ENCODE peak calls at places on chromosomes 2 and 18, in seven cellular contexts. One of them, this sample, is unnamed.

GRCh38 chr2:157897106-157897971 is 21.2 kb upstream of the ACVR1 start:
- DNase-seq in amniotic stem cell: no peak
- DNase-seq in pancreas: no peak
- DNase-seq in SW 1271: no peak
- DNase-seq in CD4-positive, alpha-beta T cell: peak
- DNase-seq in putamen: no peak
- DNase-seq in hepatocyte: no peak
- DNase-seq in this sample: no peak

GRCh38 chr2:69830045-69830905 is 815 bp downstream of the GMCL1 start:
- DNase-seq in amniotic stem cell: no peak
- DNase-seq in SW 1271: no peak
- DNase-seq in hepatocyte: peak
- DNase-seq in CD4-positive, alpha-beta T cell: peak
- DNase-seq in pancreas: no peak
- DNase-seq in putamen: peak
- DNase-seq in this sample: peak

GRCh38 chr2:235005603-235006259 is 53.9 kb downstream of the SH3BP4 start:
- DNase-seq in CD4-positive, alpha-beta T cell: no peak
- DNase-seq in putamen: peak
- DNase-seq in hepatocyte: peak
- DNase-seq in amniotic stem cell: no peak
- DNase-seq in SW 1271: no peak
- DNase-seq in pancreas: peak
- DNase-seq in this sample: no peak

GRCh38 chr2:141630531-141630930 is 500.3 kb downstream of the LRP1B start:
- DNase-seq in amniotic stem cell: no peak
- DNase-seq in CD4-positive, alpha-beta T cell: no peak
- DNase-seq in pancreas: no peak
- DNase-seq in SW 1271: no peak
- DNase-seq in hepatocyte: no peak
- DNase-seq in putamen: no peak
- DNase-seq in this sample: no peak

GRCh38 chr2:239750045-239750835 is 274.9 kb downstream of the NDUFA10 start:
- DNase-seq in hepatocyte: no peak
- DNase-seq in pancreas: no peak
- DNase-seq in SW 1271: no peak
- DNase-seq in putamen: no peak
- DNase-seq in amniotic stem cell: no peak
- DNase-seq in CD4-positive, alpha-beta T cell: no peak
- DNase-seq in this sample: no peak

GRCh38 chr2:10157293-10157692 is 34.8 kb downstream of the RRM2 start:
- DNase-seq in amniotic stem cell: no peak
- DNase-seq in hepatocyte: no peak
- DNase-seq in putamen: no peak
- DNase-seq in SW 1271: no peak
- DNase-seq in CD4-positive, alpha-beta T cell: no peak
- DNase-seq in pancreas: no peak
- DNase-seq in this sample: no peak

GRCh38 chr2:208077286-208077685 is 47.0 kb downstream of the CRYGD start:
- DNase-seq in SW 1271: no peak
- DNase-seq in hepatocyte: no peak
- DNase-seq in pancreas: no peak
- DNase-seq in amniotic stem cell: no peak
- DNase-seq in putamen: no peak
- DNase-seq in CD4-positive, alpha-beta T cell: no peak
- DNase-seq in this sample: no peak

GRCh38 chr2:181305151-181306123 is 151.7 kb upstream of the ITGA4 start:
- DNase-seq in putamen: no peak
- DNase-seq in hepatocyte: peak
- DNase-seq in amniotic stem cell: no peak
- DNase-seq in SW 1271: no peak
- DNase-seq in CD4-positive, alpha-beta T cell: peak
- DNase-seq in pancreas: no peak
- DNase-seq in this sample: peak

GRCh38 chr2:29010946-29011649 is 30.0 kb downstream of the TOGARAM2 start:
- DNase-seq in hepatocyte: peak
- DNase-seq in CD4-positive, alpha-beta T cell: peak
- DNase-seq in SW 1271: no peak
- DNase-seq in putamen: no peak
- DNase-seq in pancreas: no peak
- DNase-seq in amniotic stem cell: no peak
- DNase-seq in this sample: peak

GRCh38 chr2:233423436-233423860 is 69.2 kb downstream of the DGKD start:
- DNase-seq in SW 1271: no peak
- DNase-seq in CD4-positive, alpha-beta T cell: no peak
- DNase-seq in amniotic stem cell: no peak
- DNase-seq in putamen: no peak
- DNase-seq in pancreas: no peak
- DNase-seq in hepatocyte: no peak
- DNase-seq in this sample: no peak

GRCh38 chr2:134736167-134736885 is 17.5 kb upstream of the TMEM163 start:
- DNase-seq in amniotic stem cell: peak
- DNase-seq in SW 1271: peak
- DNase-seq in hepatocyte: peak
- DNase-seq in pancreas: no peak
- DNase-seq in CD4-positive, alpha-beta T cell: no peak
- DNase-seq in putamen: no peak
- DNase-seq in this sample: no peak

GRCh38 chr18:34650121-34650545 is 60.0 kb upstream of the DTNA start:
- DNase-seq in SW 1271: no peak
- DNase-seq in putamen: no peak
- DNase-seq in amniotic stem cell: peak
- DNase-seq in hepatocyte: no peak
- DNase-seq in pancreas: no peak
- DNase-seq in CD4-positive, alpha-beta T cell: no peak
- DNase-seq in this sample: no peak

GRCh38 chr2:109128048-109128465 is 948 bp upstream of the SH3RF3 start:
- DNase-seq in SW 1271: peak
- DNase-seq in pancreas: peak
- DNase-seq in hepatocyte: peak
- DNase-seq in CD4-positive, alpha-beta T cell: peak
- DNase-seq in amniotic stem cell: peak
- DNase-seq in putamen: peak
- DNase-seq in this sample: peak

GRCh38 chr2:62014102-62014501 is 108.6 kb downstream of the COMMD1 start:
- DNase-seq in amniotic stem cell: peak
- DNase-seq in SW 1271: no peak
- DNase-seq in pancreas: peak
- DNase-seq in putamen: peak
- DNase-seq in CD4-positive, alpha-beta T cell: no peak
- DNase-seq in hepatocyte: peak
- DNase-seq in this sample: no peak

GRCh38 chr2:231547315-231548110 is 17.3 kb upstream of the NMUR1 start:
- DNase-seq in SW 1271: no peak
- DNase-seq in amniotic stem cell: no peak
- DNase-seq in putamen: no peak
- DNase-seq in CD4-positive, alpha-beta T cell: no peak
- DNase-seq in pancreas: no peak
- DNase-seq in hepatocyte: no peak
- DNase-seq in this sample: no peak

GRCh38 chr2:227536445-227536844 is 62.2 kb upstream of the SCYGR2 start:
- DNase-seq in pancreas: no peak
- DNase-seq in amniotic stem cell: no peak
- DNase-seq in CD4-positive, alpha-beta T cell: no peak
- DNase-seq in SW 1271: no peak
- DNase-seq in hepatocyte: peak
- DNase-seq in putamen: no peak
- DNase-seq in this sample: no peak

GRCh38 chr2:209946539-209946938 is 55.9 kb upstream of the RPE start:
- DNase-seq in amniotic stem cell: no peak
- DNase-seq in hepatocyte: no peak
- DNase-seq in CD4-positive, alpha-beta T cell: no peak
- DNase-seq in putamen: no peak
- DNase-seq in SW 1271: no peak
- DNase-seq in pancreas: no peak
- DNase-seq in this sample: no peak

GRCh38 chr2:218002103-218002502 is 692 bp downstream of the TNS1 start:
- DNase-seq in amniotic stem cell: no peak
- DNase-seq in CD4-positive, alpha-beta T cell: no peak
- DNase-seq in putamen: no peak
- DNase-seq in pancreas: no peak
- DNase-seq in SW 1271: no peak
- DNase-seq in hepatocyte: no peak
- DNase-seq in this sample: no peak

GRCh38 chr2:40935349-40935748 is 483.5 kb upstream of the SLC8A1 start:
- DNase-seq in hepatocyte: no peak
- DNase-seq in amniotic stem cell: no peak
- DNase-seq in CD4-positive, alpha-beta T cell: no peak
- DNase-seq in SW 1271: no peak
- DNase-seq in putamen: no peak
- DNase-seq in pancreas: no peak
- DNase-seq in this sample: no peak

GRCh38 chr2:166516712-166517303 is 22.8 kb upstream of the SCN7A start:
- DNase-seq in CD4-positive, alpha-beta T cell: no peak
- DNase-seq in hepatocyte: peak
- DNase-seq in pancreas: no peak
- DNase-seq in putamen: no peak
- DNase-seq in SW 1271: no peak
- DNase-seq in amniotic stem cell: no peak
- DNase-seq in this sample: no peak

GRCh38 chr2:46171996-46172546 is 125.1 kb upstream of the EPAS1 start:
- DNase-seq in SW 1271: no peak
- DNase-seq in pancreas: no peak
- DNase-seq in hepatocyte: no peak
- DNase-seq in CD4-positive, alpha-beta T cell: no peak
- DNase-seq in amniotic stem cell: no peak
- DNase-seq in putamen: no peak
- DNase-seq in this sample: no peak

GRCh38 chr2:157497603-157498314 is 53.9 kb upstream of the CYTIP start:
- DNase-seq in hepatocyte: peak
- DNase-seq in SW 1271: no peak
- DNase-seq in pancreas: no peak
- DNase-seq in putamen: peak
- DNase-seq in amniotic stem cell: peak
- DNase-seq in CD4-positive, alpha-beta T cell: no peak
- DNase-seq in this sample: no peak

GRCh38 chr2:210092791-210093190 is 78.4 kb downstream of the KANSL1L start:
- DNase-seq in CD4-positive, alpha-beta T cell: no peak
- DNase-seq in hepatocyte: no peak
- DNase-seq in amniotic stem cell: no peak
- DNase-seq in pancreas: no peak
- DNase-seq in putamen: no peak
- DNase-seq in SW 1271: no peak
- DNase-seq in this sample: no peak

GRCh38 chr2:127650041-127650784 is 4.3 kb downstream of the GPR17 start:
- DNase-seq in putamen: no peak
- DNase-seq in pancreas: no peak
- DNase-seq in CD4-positive, alpha-beta T cell: no peak
- DNase-seq in hepatocyte: no peak
- DNase-seq in amniotic stem cell: no peak
- DNase-seq in SW 1271: no peak
- DNase-seq in this sample: no peak

GRCh38 chr2:134934641-134935040 is 16.0 kb downstream of the CCNT2 start:
- DNase-seq in amniotic stem cell: no peak
- DNase-seq in pancreas: no peak
- DNase-seq in CD4-positive, alpha-beta T cell: no peak
- DNase-seq in SW 1271: no peak
- DNase-seq in hepatocyte: no peak
- DNase-seq in putamen: no peak
- DNase-seq in this sample: no peak

GRCh38 chr2:81324046-81324445 is 1019.5 kb upstream of the LRRTM1 start:
- DNase-seq in SW 1271: no peak
- DNase-seq in CD4-positive, alpha-beta T cell: no peak
- DNase-seq in hepatocyte: peak
- DNase-seq in pancreas: no peak
- DNase-seq in amniotic stem cell: no peak
- DNase-seq in putamen: no peak
- DNase-seq in this sample: no peak

GRCh38 chr2:172427256-172427989 is at the start of gene ITGA6:
- DNase-seq in amniotic stem cell: peak
- DNase-seq in putamen: peak
- DNase-seq in CD4-positive, alpha-beta T cell: peak
- DNase-seq in pancreas: peak
- DNase-seq in SW 1271: peak
- DNase-seq in hepatocyte: peak
- DNase-seq in this sample: peak

This sample was measured in activated gamma-delta T cell treated with anti-CD3 and anti-CD28 coated beads, Interleukin-2, amount 50 U/mL, for 16 hours.